ENCODE peak calls at places on chromosomes 1 and 21, in seven cellular contexts. I is neural crest cell, K is mucosa of descending colon, T is fibroblast of pulmonary artery, D is RWPE1, C is thoracic aorta, A is HFF-Myc. X is an unnamed sample.

GRCh38 chr1:62318756-62319544 is at the start of gene KANK4:
- DNase-seq in C (no peak), D (no peak), A (no peak), I (peak; percentile 30), T (no peak), K (peak; percentile 35), X (no peak)

GRCh38 chr1:168408531-168409242 is 128.0 kb downstream of the TBX19 start:
- DNase-seq in A (no peak), I (no peak), D (peak; percentile 74), K (peak; percentile 12), C (no peak), T (peak; percentile 9), X (no peak)

GRCh38 chr1:164753521-164754077 is 194.6 kb downstream of the PBX1 start:
- DNase-seq in D (no peak), A (no peak), T (no peak), I (no peak), C (no peak), K (no peak), X (no peak)

GRCh38 chr1:148263128-148263905 is 111.2 kb upstream of the NBPF11 start:
- DNase-seq in K (peak; percentile 80), D (peak; percentile 84), T (peak; percentile 83), A (peak; percentile 63), C (peak; percentile 9), I (peak; percentile 34), X (no peak)

GRCh38 chr1:8951246-8951645 is 5.6 kb downstream of the CA6 start:
- DNase-seq in D (no peak), T (no peak), C (no peak), I (peak; percentile 14), K (no peak), A (no peak), X (no peak)

GRCh38 chr1:61287734-61288133 is 205.4 kb downstream of the NFIA start:
- DNase-seq in T (peak; percentile 94), K (no peak), A (peak; percentile 4), I (no peak), D (peak; percentile 28), C (no peak), X (no peak)

GRCh38 chr1:100188617-100189016 is 10.6 kb upstream of the LRRC39 start:
- DNase-seq in A (peak; percentile 11), T (peak; percentile 73), D (no peak), I (no peak), K (no peak), C (no peak), X (no peak)

GRCh38 chr1:46133181-46133658 is 791 bp upstream of the PIK3R3 start:
- DNase-seq in D (peak; percentile 68), K (no peak), C (no peak), A (no peak), I (no peak), T (no peak), X (peak; percentile 52)

GRCh38 chr21:33300701-33301631 is 23.8 kb upstream of the IFNAR1 start:
- DNase-seq in I (no peak), T (peak; percentile 50), C (no peak), K (peak; percentile 36), A (no peak), D (no peak), X (no peak)

GRCh38 chr1:168709896-168710305 is 19.1 kb downstream of the DPT start:
- DNase-seq in I (no peak), K (no peak), A (peak; percentile 76), T (peak; percentile 53), C (no peak), D (peak; percentile 90), X (no peak)

GRCh38 chr1:75768021-75768420 is 18.0 kb upstream of the RABGGTB start:
- DNase-seq in D (no peak), C (no peak), I (no peak), T (no peak), K (no peak), A (no peak), X (no peak)

GRCh38 chr21:32186843-32187242 is 92.0 kb downstream of the MIS18A start:
- DNase-seq in A (no peak), C (no peak), T (no peak), K (no peak), I (no peak), D (no peak), X (no peak)

GRCh38 chr1:219710529-219711194 is 97.8 kb upstream of the ZC3H11B start:
- DNase-seq in T (peak; percentile 58), D (peak; percentile 46), K (no peak), A (peak; percentile 84), I (no peak), C (no peak), X (no peak)

GRCh38 chr1:88061106-88061829 is 622.8 kb upstream of the PKN2 start:
- DNase-seq in D (peak; percentile 69), C (no peak), T (peak; percentile 80), I (peak; percentile 41), K (peak; percentile 84), A (peak; percentile 33), X (no peak)

GRCh38 chr1:10459185-10459584 is 9.4 kb downstream of the CORT start:
- DNase-seq in T (peak; percentile 79), I (no peak), K (no peak), A (peak; percentile 63), D (peak; percentile 75), C (no peak), X (no peak)

GRCh38 chr1:179775009-179775408 is 31.9 kb downstream of the FAM163A start:
- DNase-seq in A (no peak), I (no peak), D (no peak), T (no peak), K (no peak), C (no peak), X (no peak)

GRCh38 chr1:192311281-192311680 is 5.5 kb upstream of the RGS21 start:
- DNase-seq in D (peak; percentile 17), C (no peak), I (no peak), T (peak; percentile 86), A (peak; percentile 4), K (peak; percentile 6), X (no peak)

GRCh38 chr1:159752135-159752580 is 28.6 kb upstream of the DUSP23 start:
- DNase-seq in A (no peak), T (peak; percentile 100), I (no peak), K (peak; percentile 21), D (peak; percentile 42), C (peak; percentile 8), X (no peak)

GRCh38 chr1:170707959-170708666 is 44.2 kb downstream of the PRRX1 start:
- DNase-seq in I (no peak), A (peak; percentile 93), T (peak; percentile 93), C (no peak), D (peak; percentile 82), K (no peak), X (no peak)

GRCh38 chr1:167599839-167600581 is 30.0 kb upstream of the RCSD1 start:
- DNase-seq in A (no peak), D (peak; percentile 36), K (peak; percentile 58), I (no peak), C (no peak), T (peak; percentile 86), X (no peak)

DNA sequence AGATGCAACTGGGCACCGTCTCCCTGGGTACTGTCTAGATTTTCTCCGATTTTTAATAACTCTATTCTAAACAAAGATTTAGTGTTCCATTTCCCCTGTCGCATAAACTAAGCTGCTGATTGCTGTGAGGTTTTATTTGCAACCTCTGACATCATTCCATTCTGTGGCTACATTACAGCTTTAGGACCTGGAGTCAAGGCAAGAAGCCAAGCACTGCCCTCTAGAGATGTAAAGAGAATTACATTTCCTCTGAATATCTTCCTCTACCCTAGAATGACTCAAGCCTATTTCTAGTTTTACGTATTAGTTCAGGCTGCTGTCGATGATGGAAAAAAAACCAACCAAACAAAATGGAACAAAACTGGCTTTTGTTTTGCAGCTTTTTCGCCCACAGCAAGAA is 130.2 kb upstream of the MAP1LC3C start:
- DNase-seq in A (no peak), T (no peak), D (peak; percentile 6), I (no peak), C (no peak), K (no peak), X (no peak)
- TF ChIP-seq CTCF in A (no peak), T (no peak), D (no peak), I (peak; percentile 55), C (no peak), K (no peak), X (peak; percentile 10)

GRCh38 chr1:12537906-12538461 is 80.0 kb downstream of the DHRS3 start:
- DNase-seq in K (no peak), D (no peak), T (no peak), I (no peak), C (no peak), A (no peak), X (no peak)

GRCh38 chr1:12537294-12537693 is 80.7 kb downstream of the DHRS3 start:
- DNase-seq in A (no peak), D (no peak), I (no peak), T (no peak), K (no peak), C (no peak), X (no peak)

GRCh38 chr1:12540580-12541273 is 77.3 kb downstream of the DHRS3 start:
- DNase-seq in T (no peak), K (no peak), A (no peak), D (no peak), C (no peak), I (no peak), X (no peak)

GRCh38 chr1:12539705-12540579 is 78.1 kb downstream of the DHRS3 start:
- DNase-seq in D (peak; percentile 36), A (peak; percentile 66), T (peak; percentile 94), C (peak; percentile 80), I (peak; percentile 26), K (peak; percentile 45), X (no peak)

GRCh38 chr1:12539320-12539704 is 78.7 kb downstream of the DHRS3 start:
- DNase-seq in D (no peak), K (no peak), A (no peak), C (no peak), I (no peak), T (no peak), X (no peak)
- TF ChIP-seq CTCF in D (no peak), K (no peak), A (no peak), C (no peak), I (no peak), T (no peak), X (no peak)

GRCh38 chr1:25148673-25149300 is 83.5 kb downstream of the SYF2 start:
- DNase-seq in I (no peak), T (peak; percentile 16), A (no peak), D (no peak), C (no peak), K (peak; percentile 48), X (no peak)
- TF ChIP-seq CTCF in I (peak; percentile 37), T (peak; percentile 44), A (peak; percentile 45), D (no peak), C (no peak), K (peak; percentile 38), X (peak; percentile 25)

DNA sequence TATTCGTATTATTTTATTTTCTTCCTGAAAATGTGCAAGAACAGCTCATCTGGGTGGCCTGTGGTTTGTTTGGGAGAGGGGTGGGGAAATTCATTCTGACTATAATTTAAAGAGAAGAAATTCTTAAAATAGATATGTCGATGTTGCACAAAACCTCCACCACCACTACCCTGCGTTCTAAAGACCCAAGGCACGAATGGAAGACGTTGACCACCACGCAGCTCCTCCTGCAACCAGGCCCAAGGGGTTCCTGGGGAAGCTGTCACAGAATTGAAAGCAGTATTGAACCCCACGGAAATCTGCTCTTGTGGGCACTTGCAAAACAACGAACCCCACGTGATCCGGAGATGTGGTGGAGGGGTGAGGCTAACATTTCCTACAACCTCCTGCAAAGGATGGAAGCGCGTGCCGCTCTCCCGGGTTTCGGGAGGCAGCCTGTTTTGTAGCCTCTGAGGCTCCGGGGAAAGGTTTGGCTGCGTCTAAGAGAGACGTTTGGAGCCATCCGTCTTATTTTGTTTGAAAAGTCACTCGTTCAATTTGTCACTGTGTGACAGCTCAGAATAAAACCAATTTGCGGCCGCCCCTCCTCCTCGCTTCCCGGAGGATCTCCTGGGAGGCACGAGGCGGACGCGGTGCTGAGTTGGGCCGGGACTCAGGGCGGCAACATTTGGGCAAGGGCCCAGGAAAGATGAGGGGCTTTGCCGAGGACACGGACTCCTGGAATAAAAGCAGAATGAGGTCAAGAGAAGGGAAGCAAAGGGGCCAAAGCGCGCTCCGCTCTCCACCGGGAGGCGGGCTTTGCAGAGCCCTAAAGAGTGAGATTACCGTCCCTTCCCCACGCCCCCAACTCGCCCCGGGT is 791 bp upstream of the HLX start:
- DNase-seq in I (no peak), T (no peak), D (no peak), C (no peak), K (peak; percentile 34), A (no peak), X (no peak)
- TF ChIP-seq CTCF in I (no peak), T (no peak), D (no peak), C (no peak), K (no peak), A (no peak), X (no peak)